ENCODE peak calls at places on chromosomes 7 and 10, in seven cellular contexts. O, X, A, L, P, M and V are unnamed samples.

GRCh38 chr10:86795353-86795752 is 38.9 kb downstream of the BMPR1A start:
- DNase-seq in X (no peak), A (no peak), P (no peak), M (no peak), O (no peak), L (peak; percentile 94), V (no peak)

GRCh38 chr7:143882020-143882610 is 19.9 kb downstream of the TCAF1 start:
- DNase-seq in X (peak; percentile 45), A (no peak), L (peak; percentile 86), P (no peak), O (peak; percentile 36), M (no peak), V (peak; percentile 34)

GRCh38 chr7:96400518-96400917 is 78.6 kb upstream of the SLC25A13 start:
- DNase-seq in X (no peak), M (no peak), A (no peak), L (no peak), O (no peak), P (no peak), V (no peak)

GRCh38 chr7:122675011-122675410 is 23.9 kb downstream of the RNF133 start:
- DNase-seq in A (no peak), O (peak; percentile 27), L (no peak), X (no peak), M (peak; percentile 27), P (no peak), V (no peak)

GRCh38 chr7:156999611-157000046 is 10.8 kb downstream of the MNX1 start:
- DNase-seq in P (no peak), A (no peak), O (no peak), L (no peak), M (no peak), X (peak; percentile 46), V (no peak)

GRCh38 chr7:75650671-75651070 is 88.1 kb downstream of the HIP1 start:
- DNase-seq in L (peak; percentile 59), O (no peak), M (no peak), X (peak; percentile 51), P (no peak), A (no peak), V (peak; percentile 50)

GRCh38 chr7:55964802-55965470 is 551 bp downstream of the NIPSNAP2 start:
- DNase-seq in O (peak; percentile 39), P (no peak), L (peak; percentile 77), A (peak; percentile 28), X (peak; percentile 88), M (peak; percentile 44), V (peak; percentile 87)

GRCh38 chr10:24750695-24751094 is 27.0 kb upstream of the ARHGAP21 start:
- DNase-seq in L (no peak), X (no peak), O (no peak), P (no peak), A (no peak), M (no peak), V (no peak)

GRCh38 chr7:37371755-37372154 is 76.9 kb downstream of the ELMO1 start:
- DNase-seq in P (no peak), A (no peak), O (no peak), M (no peak), X (no peak), L (peak; percentile 98), V (no peak)

GRCh38 chr7:128801008-128801407 is 9.2 kb downstream of the CCDC136 start:
- DNase-seq in L (no peak), P (no peak), M (no peak), X (peak; percentile 19), O (no peak), A (no peak), V (no peak)

GRCh38 chr10:3776796-3777571 is 8.0 kb downstream of the KLF6 start:
- DNase-seq in L (peak; percentile 40), P (no peak), M (peak; percentile 82), O (peak; percentile 83), X (peak; percentile 72), A (peak; percentile 78), V (peak; percentile 82)

GRCh38 chr7:142088022-142088714 is 23.4 kb upstream of the MGAM2 start:
- DNase-seq in A (no peak), L (no peak), O (peak; percentile 81), X (peak; percentile 12), M (peak; percentile 45), P (no peak), V (peak; percentile 71)

GRCh38 chr7:142104550-142105527 is 6.7 kb upstream of the MGAM2 start:
- DNase-seq in P (no peak), O (no peak), L (no peak), A (no peak), X (peak; percentile 58), M (no peak), V (no peak)

GRCh38 chr7:123712619-123713018 is 36.2 kb downstream of the WASL start:
- DNase-seq in A (no peak), M (no peak), O (no peak), X (no peak), L (no peak), P (no peak), V (no peak)

GRCh38 chr10:119293368-119293767 is 86.0 kb downstream of the GRK5 start:
- DNase-seq in O (no peak), P (no peak), X (no peak), M (no peak), A (no peak), L (no peak), V (no peak)

GRCh38 chr7:28958235-28958945 is at the start of gene TRIL:
- DNase-seq in O (peak; percentile 54), P (no peak), A (no peak), X (peak; percentile 63), M (peak; percentile 77), L (peak; percentile 73), V (peak; percentile 64)

GRCh38 chr10:12041766-12042408 is 722 bp downstream of the UPF2 start:
- DNase-seq in P (no peak), L (peak; percentile 60), X (peak; percentile 50), O (peak; percentile 13), M (no peak), A (no peak), V (peak; percentile 27)

GRCh38 chr10:13222151-13222550 is 12.0 kb downstream of the UCMA start:
- DNase-seq in P (no peak), M (no peak), L (no peak), A (no peak), X (no peak), O (no peak), V (no peak)

GRCh38 chr7:26265061-26265460 is 26.6 kb upstream of the SNX10 start:
- DNase-seq in O (no peak), X (no peak), P (no peak), A (no peak), L (no peak), M (no peak), V (no peak)

GRCh38 chr10:110010076-110011069 is 2.6 kb downstream of the ADD3 start:
- DNase-seq in L (no peak), O (no peak), A (peak; percentile 85), X (no peak), M (no peak), P (peak; percentile 16), V (no peak)

GRCh38 chr10:35223016-35223415 is 96.4 kb downstream of the CREM start:
- DNase-seq in M (no peak), A (no peak), X (no peak), O (no peak), L (peak; percentile 52), P (no peak), V (no peak)

GRCh38 chr10:20768849-20769248 is 128.3 kb downstream of the NEBL start:
- DNase-seq in A (no peak), M (no peak), L (peak; percentile 24), P (no peak), O (no peak), X (no peak), V (no peak)

GRCh38 chr10:3893904-3894563 is 109.0 kb upstream of the KLF6 start:
- DNase-seq in M (no peak), L (peak; percentile 60), X (no peak), A (no peak), P (no peak), O (no peak), V (no peak)

GRCh38 chr10:78964952-78965633 is 103.7 kb upstream of the ZMIZ1 start:
- DNase-seq in A (no peak), L (peak; percentile 97), O (peak; percentile 50), P (no peak), X (no peak), M (peak; percentile 88), V (peak; percentile 76)
- H3K27ac ChIP-seq in A (no peak overlapping the region), L (no peak overlapping the region), O (no peak overlapping the region), P (no peak overlapping the region), X (no peak overlapping the region), M (peak overlapping the region; percentile 78), V (peak overlapping the region; percentile 72)

GRCh38 chr7:91355680-91356435 is 91.6 kb downstream of the FZD1 start:
- DNase-seq in O (no peak), L (peak; percentile 51), X (no peak), P (no peak), A (no peak), M (no peak), V (no peak)
- H3K27me3 ChIP-seq in O (no peaks in the 10 kb centered on the region), L (peaks cover 2% of the 10 kb centered on the region), X (no peaks in the 10 kb centered on the region), P (no peaks in the 10 kb centered on the region), A (no peaks in the 10 kb centered on the region), M (no peaks in the 10 kb centered on the region), V (no peaks in the 10 kb centered on the region)

GRCh38 chr10:89836840-89837172 is 135.4 kb downstream of the KIF20B start:
- DNase-seq in X (no peak), M (no peak), L (no peak), P (no peak), A (no peak), O (no peak), V (no peak)

GRCh38 chr10:89838002-89838615 is 136.7 kb downstream of the KIF20B start:
- DNase-seq in X (no peak), P (no peak), A (no peak), O (peak; percentile 5), M (no peak), L (no peak), V (no peak)

GRCh38 chr10:89837173-89838001 is 136.0 kb downstream of the KIF20B start:
- DNase-seq in O (peak; percentile 31), L (no peak), A (peak; percentile 31), X (peak; percentile 30), P (no peak), M (peak; percentile 20), V (peak; percentile 42)
- H3K4me1 ChIP-seq in O (no peaks in the 10 kb centered on the region), L (no peaks in the 10 kb centered on the region), A (peaks cover 7% of the 10 kb centered on the region), X (no peaks in the 10 kb centered on the region), P (peaks cover 8% of the 10 kb centered on the region), M (no peaks in the 10 kb centered on the region), V (peaks cover 8% of the 10 kb centered on the region)

GRCh38 chr7:116554911-116555310 is 30.1 kb downstream of the CAV1 start:
- DNase-seq in X (no peak), L (no peak), P (no peak), A (no peak), M (no peak), O (no peak), V (no peak)

GRCh38 chr7:116552616-116553015 is 27.8 kb downstream of the CAV1 start:
- DNase-seq in L (no peak), O (no peak), M (no peak), X (no peak), A (no peak), P (no peak), V (no peak)

GRCh38 chr7:116554436-116554835 is 29.6 kb downstream of the CAV1 start:
- DNase-seq in X (no peak), A (no peak), M (no peak), L (no peak), O (no peak), P (no peak), V (no peak)

GRCh38 chr7:116551692-116552091 is 26.9 kb downstream of the CAV1 start:
- DNase-seq in L (no peak), M (no peak), O (no peak), X (no peak), A (no peak), P (no peak), V (no peak)

DNA sequence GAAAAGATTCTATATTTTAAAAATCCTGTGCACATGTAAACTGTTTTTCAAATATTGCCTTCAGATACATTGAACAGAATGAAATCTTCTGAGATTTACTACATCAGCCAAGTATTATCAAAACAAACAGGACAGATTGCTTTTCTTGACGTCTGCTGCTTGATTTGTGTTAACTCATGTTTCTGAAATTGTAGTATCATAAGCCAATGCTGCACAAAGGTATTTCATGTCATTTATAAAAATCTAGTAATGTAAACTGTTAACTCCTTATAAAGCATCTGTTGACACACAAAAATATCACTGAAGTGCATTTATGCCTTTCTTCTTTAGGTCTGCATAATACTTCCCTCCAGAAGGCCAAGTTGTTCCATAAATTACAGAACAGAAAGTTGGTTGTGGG is 28.3 kb downstream of the CAV1 start:
- DNase-seq in P (no peak), A (no peak), M (no peak), O (no peak), L (no peak), X (no peak), V (no peak)
- H3K27ac ChIP-seq in P (no peak overlapping the region), A (no peak overlapping the region), M (peak overlapping the region; percentile 33), O (no peak overlapping the region), L (no peak overlapping the region), X (no peak overlapping the region), V (no peak overlapping the region)